ENCODE peak calls at places on chromosomes 16 and 17, in four cellular contexts. One of them, this sample, is unnamed.

GRCh38 chr17:18260332-18261145 is at the start of gene MIEF2:
- DNase-seq in H9: peak; percentile 100
- DNase-seq in H1: peak; percentile 94
- DNase-seq in neuronal stem cell: peak; percentile 91
- DNase-seq in this sample: peak; percentile 94

GRCh38 chr16:48393843-48394703 is 8.9 kb upstream of the SIAH1 start:
- DNase-seq in H9: no peak
- DNase-seq in H1: no peak
- DNase-seq in neuronal stem cell: no peak
- DNase-seq in this sample: no peak

GRCh38 chr17:21358185-21358584 is 18.0 kb upstream of the KCNJ12 start:
- DNase-seq in neuronal stem cell: no peak
- DNase-seq in H9: no peak
- DNase-seq in H1: no peak
- DNase-seq in this sample: no peak

GRCh38 chr16:86224126-86224525 is 286.2 kb upstream of the FOXF1 start:
- DNase-seq in H1: no peak
- DNase-seq in H9: no peak
- DNase-seq in neuronal stem cell: no peak
- DNase-seq in this sample: no peak

GRCh38 chr17:80504671-80505413 is 28.4 kb upstream of the NPTX1 start:
- DNase-seq in H1: no peak
- DNase-seq in neuronal stem cell: no peak
- DNase-seq in H9: no peak
- DNase-seq in this sample: peak; percentile 48

GRCh38 chr17:16512011-16512410 is 20.0 kb upstream of the LRRC75A start:
- DNase-seq in H9: peak; percentile 51
- DNase-seq in H1: no peak
- DNase-seq in neuronal stem cell: no peak
- DNase-seq in this sample: no peak

GRCh38 chr17:77306048-77306789 is 165.4 kb downstream of the SEC14L1 start:
- DNase-seq in H1: no peak
- DNase-seq in H9: no peak
- DNase-seq in neuronal stem cell: no peak
- DNase-seq in this sample: no peak

GRCh38 chr17:2926019-2926650 is 129.9 kb downstream of the RAP1GAP2 start:
- DNase-seq in H1: no peak
- DNase-seq in neuronal stem cell: no peak
- DNase-seq in H9: no peak
- DNase-seq in this sample: no peak

GRCh38 chr16:88423448-88423850 is 29.6 kb upstream of the ZFPM1 start:
- DNase-seq in neuronal stem cell: no peak
- DNase-seq in H1: no peak
- DNase-seq in H9: no peak
- DNase-seq in this sample: no peak

GRCh38 chr16:73125860-73126259 is 77.9 kb upstream of the ZFHX3 start:
- DNase-seq in neuronal stem cell: no peak
- DNase-seq in H1: no peak
- DNase-seq in H9: no peak
- DNase-seq in this sample: peak; percentile 45

GRCh38 chr17:9977175-9977574 is 72.1 kb upstream of the RCVRN start:
- DNase-seq in H9: no peak
- DNase-seq in H1: no peak
- DNase-seq in neuronal stem cell: no peak
- DNase-seq in this sample: peak; percentile 39

GRCh38 chr16:73350707-73351452 is 303.0 kb upstream of the ZFHX3 start:
- DNase-seq in neuronal stem cell: no peak
- DNase-seq in H1: no peak
- DNase-seq in H9: no peak
- DNase-seq in this sample: no peak

GRCh38 chr17:9360610-9361571 is 214.7 kb downstream of the STX8 start:
- DNase-seq in neuronal stem cell: no peak
- DNase-seq in H9: no peak
- DNase-seq in H1: no peak
- DNase-seq in this sample: peak; percentile 86

GRCh38 chr17:12122091-12122490 is 101.4 kb downstream of the MAP2K4 start:
- DNase-seq in H9: no peak
- DNase-seq in neuronal stem cell: no peak
- DNase-seq in H1: no peak
- DNase-seq in this sample: no peak

GRCh38 chr16:70151391-70151790 is 22.2 kb upstream of the CLEC18C start:
- DNase-seq in H9: no peak
- DNase-seq in H1: no peak
- DNase-seq in neuronal stem cell: no peak
- DNase-seq in this sample: no peak

GRCh38 chr16:47970291-47970931 is 185.4 kb downstream of the ABCC12 start:
- DNase-seq in neuronal stem cell: peak; percentile 70
- DNase-seq in H9: no peak
- DNase-seq in H1: no peak
- DNase-seq in this sample: peak; percentile 57

GRCh38 chr17:80192268-80192667 is 22.4 kb downstream of the CARD14 start:
- DNase-seq in H9: peak; percentile 34
- DNase-seq in H1: no peak
- DNase-seq in neuronal stem cell: no peak
- DNase-seq in this sample: no peak

GRCh38 chr16:80300876-80301275 is 239.9 kb upstream of the DYNLRB2 start:
- DNase-seq in neuronal stem cell: no peak
- DNase-seq in H9: no peak
- DNase-seq in H1: no peak
- DNase-seq in this sample: no peak

GRCh38 chr17:65196617-65197016 is 59.4 kb downstream of the RGS9 start:
- DNase-seq in neuronal stem cell: no peak
- DNase-seq in H1: no peak
- DNase-seq in H9: no peak
- DNase-seq in this sample: no peak

DNA sequence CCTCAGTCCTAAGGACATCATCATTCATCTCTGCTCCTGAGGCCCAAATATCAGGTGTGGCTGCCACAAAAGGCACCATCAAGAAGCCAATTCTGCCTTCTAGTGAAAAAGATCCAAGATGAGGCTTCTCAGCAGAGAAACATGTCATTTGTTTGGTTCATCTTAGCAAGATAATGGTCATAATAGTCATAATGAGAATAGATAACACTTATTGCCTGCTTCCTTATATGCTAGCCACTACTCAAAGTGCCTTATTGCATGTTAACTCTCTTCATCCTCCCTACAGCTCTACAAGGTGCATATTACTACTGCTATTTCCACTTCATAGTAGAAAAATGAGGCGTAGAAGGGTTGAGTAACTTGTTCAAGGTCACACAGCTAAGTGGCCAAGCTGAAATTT is 45.0 kb upstream of the MRPS23 start:
- DNase-seq in neuronal stem cell: no peak
- DNase-seq in H9: no peak
- DNase-seq in H1: no peak
- DNase-seq in this sample: no peak
- H2BK15ac ChIP-seq in neuronal stem cell: no peak overlapping the region
- H2BK15ac ChIP-seq in H9: no peak overlapping the region
- H2BK15ac ChIP-seq in H1: no peak overlapping the region
- H2BK15ac ChIP-seq in this sample: no peak overlapping the region

GRCh38 chr17:40820228-40820838 is 2.1 kb downstream of the KRT10 start:
- DNase-seq in neuronal stem cell: no peak
- DNase-seq in H1: no peak
- DNase-seq in H9: no peak
- DNase-seq in this sample: no peak
- H3K9ac ChIP-seq in neuronal stem cell: no peak overlapping the region
- H3K9ac ChIP-seq in H1: no peak overlapping the region
- H3K9ac ChIP-seq in H9: no peak overlapping the region
- H3K9ac ChIP-seq in this sample: peak overlapping the region; percentile 94

GRCh38 chr17:41718287-41718645 is 6.1 kb downstream of the GAST start:
- DNase-seq in H1: no peak
- DNase-seq in neuronal stem cell: no peak
- DNase-seq in H9: no peak
- DNase-seq in this sample: no peak

GRCh38 chr17:41711669-41712400 is at the start of gene GAST:
- DNase-seq in neuronal stem cell: no peak
- DNase-seq in H1: no peak
- DNase-seq in H9: no peak
- DNase-seq in this sample: no peak

DNA sequence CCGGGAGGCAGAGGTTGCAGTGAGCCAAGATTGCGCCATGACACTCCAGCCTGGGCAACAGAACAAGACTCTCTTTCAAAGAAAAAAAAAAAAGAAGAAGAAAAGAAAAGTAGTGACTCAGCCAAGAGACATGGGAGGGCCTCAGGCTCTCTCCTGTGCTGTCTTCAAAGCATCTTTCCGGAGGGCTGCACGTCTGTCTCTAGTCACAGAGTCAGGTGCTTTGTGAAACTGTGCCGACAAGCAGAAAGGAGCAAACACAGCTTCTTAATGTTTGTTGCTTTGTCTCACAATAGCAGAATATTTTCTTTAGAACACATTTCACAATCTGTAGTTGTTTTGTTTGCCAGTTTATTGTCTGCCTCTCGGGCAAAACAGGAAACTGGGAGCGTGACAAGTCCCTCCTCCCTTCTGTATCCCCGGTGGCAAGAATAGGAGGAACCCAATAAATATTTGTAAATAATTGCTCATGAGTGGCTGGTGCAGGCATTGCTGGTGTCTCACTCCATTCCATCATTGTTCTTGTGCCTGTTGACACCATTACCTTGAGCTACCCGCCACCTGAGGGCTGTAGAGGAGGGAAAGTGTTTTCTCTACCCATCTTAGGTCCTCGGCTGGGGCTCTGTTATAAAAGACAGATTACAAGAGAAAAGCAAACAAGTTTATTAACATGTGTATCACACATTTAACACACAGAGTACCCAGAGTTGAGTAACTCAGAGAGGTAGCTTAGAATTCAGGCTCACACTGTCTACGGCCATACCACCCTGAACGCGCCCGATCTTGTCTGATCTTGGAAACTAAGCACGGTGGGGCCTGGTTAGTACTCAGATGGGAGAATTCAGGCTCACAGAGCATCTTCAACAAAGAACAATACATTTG is 5.5 kb downstream of the GAST start:
- DNase-seq in neuronal stem cell: no peak
- DNase-seq in H9: no peak
- DNase-seq in H1: no peak
- DNase-seq in this sample: peak; percentile 59
- H2BK12ac ChIP-seq in neuronal stem cell: no peak overlapping the region
- H2BK12ac ChIP-seq in H9: no peak overlapping the region
- H2BK12ac ChIP-seq in H1: no peak overlapping the region
- H2BK12ac ChIP-seq in this sample: no peak overlapping the region

GRCh38 chr16:59527206-59527997 is 793.3 kb upstream of the GOT2 start:
- DNase-seq in neuronal stem cell: no peak
- DNase-seq in H9: no peak
- DNase-seq in H1: no peak
- DNase-seq in this sample: peak; percentile 69
- H2BK15ac ChIP-seq in neuronal stem cell: no peak overlapping the region
- H2BK15ac ChIP-seq in H9: no peak overlapping the region
- H2BK15ac ChIP-seq in H1: no peak overlapping the region
- H2BK15ac ChIP-seq in this sample: no peak overlapping the region

GRCh38 chr17:57256708-57257112 is 387 bp downstream of the MSI2 start:
- DNase-seq in H9: no peak
- DNase-seq in neuronal stem cell: no peak
- DNase-seq in H1: no peak
- DNase-seq in this sample: peak; percentile 33
- H3K9ac ChIP-seq in H9: peak overlapping the region; percentile 20
- H3K9ac ChIP-seq in neuronal stem cell: peak overlapping the region; percentile 80
- H3K9ac ChIP-seq in H1: peak overlapping the region; percentile 32
- H3K9ac ChIP-seq in this sample: peak overlapping the region; percentile 76

GRCh38 chr17:48328457-48328856 is 101.6 kb downstream of the SKAP1 start:
- DNase-seq in H1: no peak
- DNase-seq in neuronal stem cell: no peak
- DNase-seq in H9: no peak
- DNase-seq in this sample: no peak
- H2BK12ac ChIP-seq in H1: no peak overlapping the region
- H2BK12ac ChIP-seq in neuronal stem cell: no peak overlapping the region
- H2BK12ac ChIP-seq in H9: no peak overlapping the region
- H2BK12ac ChIP-seq in this sample: no peak overlapping the region

GRCh38 chr16:66270333-66270927 is 96.1 kb upstream of the CDH5 start:
- DNase-seq in neuronal stem cell: peak; percentile 72
- DNase-seq in H9: peak; percentile 90
- DNase-seq in H1: peak; percentile 51
- DNase-seq in this sample: peak; percentile 54
- H2BK15ac ChIP-seq in neuronal stem cell: peak overlapping the region; percentile 45
- H2BK15ac ChIP-seq in H9: no peak overlapping the region
- H2BK15ac ChIP-seq in H1: peak overlapping the region; percentile 88
- H2BK15ac ChIP-seq in this sample: peak overlapping the region; percentile 87

DNA sequence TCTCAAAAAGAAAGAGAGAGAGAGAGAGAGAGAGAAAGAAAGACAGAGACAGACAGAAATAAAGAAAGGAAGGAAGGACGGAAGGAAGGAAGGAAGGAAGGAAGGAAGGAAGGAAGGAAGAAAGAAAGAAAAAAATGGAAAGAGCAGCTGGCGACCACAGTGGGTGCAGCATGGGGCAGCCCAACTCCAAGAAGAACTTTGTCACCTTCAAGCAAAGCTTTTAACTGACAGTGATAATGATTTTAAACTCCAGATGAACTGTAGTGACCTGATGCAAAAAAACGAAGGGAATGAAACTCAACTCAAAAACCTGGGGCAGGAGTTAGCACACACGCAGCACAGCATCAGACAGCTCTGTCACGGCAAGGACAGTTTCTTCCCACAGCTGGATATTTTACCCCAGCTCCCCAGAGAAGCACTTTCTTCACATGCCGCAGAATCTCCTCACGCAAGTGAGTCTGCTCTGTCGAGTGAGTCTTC is 5.0 kb upstream of the ARHGAP17 start:
- DNase-seq in H1: no peak
- DNase-seq in neuronal stem cell: no peak
- DNase-seq in H9: no peak
- DNase-seq in this sample: no peak
- H3K9ac ChIP-seq in H1: no peak overlapping the region
- H3K9ac ChIP-seq in neuronal stem cell: no peak overlapping the region
- H3K9ac ChIP-seq in H9: no peak overlapping the region
- H3K9ac ChIP-seq in this sample: no peak overlapping the region

This sample was measured in mesenchymal stem cell.